ENCODE peak calls at places on chromosomes 3 and 15, in ten cellular contexts. One of them, this sample, is unnamed.

GRCh38 chr3:126474498-126475410 is 937 bp downstream of the ZXDC start:
- DNase-seq in heart left ventricle: peak
- DNase-seq in RWPE1: no peak
- DNase-seq in hepatocyte: peak
- DNase-seq in CD4-positive, alpha-beta T cell: peak
- DNase-seq in brain microvascular endothelial cell: peak
- DNase-seq in fibroblast of the aortic adventitia: peak
- DNase-seq in neural crest cell: peak
- DNase-seq in nephron progenitor cell: peak
- DNase-seq in AG09309: no peak
- DNase-seq in this sample: peak

GRCh38 chr15:83581381-83581780 is 72.5 kb upstream of the ADAMTSL3 start:
- DNase-seq in AG09309: no peak
- DNase-seq in heart left ventricle: no peak
- DNase-seq in brain microvascular endothelial cell: no peak
- DNase-seq in fibroblast of the aortic adventitia: no peak
- DNase-seq in RWPE1: peak
- DNase-seq in neural crest cell: no peak
- DNase-seq in CD4-positive, alpha-beta T cell: no peak
- DNase-seq in hepatocyte: no peak
- DNase-seq in nephron progenitor cell: no peak
- DNase-seq in this sample: no peak

GRCh38 chr15:96716100-96716499 is 385.6 kb downstream of the NR2F2 start:
- DNase-seq in heart left ventricle: no peak
- DNase-seq in AG09309: no peak
- DNase-seq in neural crest cell: no peak
- DNase-seq in brain microvascular endothelial cell: no peak
- DNase-seq in nephron progenitor cell: no peak
- DNase-seq in hepatocyte: no peak
- DNase-seq in RWPE1: no peak
- DNase-seq in fibroblast of the aortic adventitia: no peak
- DNase-seq in CD4-positive, alpha-beta T cell: no peak
- DNase-seq in this sample: no peak

GRCh38 chr3:125357032-125357658 is 18.0 kb downstream of the ZNF148 start:
- DNase-seq in RWPE1: peak
- DNase-seq in CD4-positive, alpha-beta T cell: peak
- DNase-seq in fibroblast of the aortic adventitia: peak
- DNase-seq in brain microvascular endothelial cell: peak
- DNase-seq in hepatocyte: peak
- DNase-seq in nephron progenitor cell: no peak
- DNase-seq in heart left ventricle: peak
- DNase-seq in AG09309: no peak
- DNase-seq in neural crest cell: no peak
- DNase-seq in this sample: peak

GRCh38 chr3:46410669-46411068 is 3.6 kb downstream of the CCRL2 start:
- DNase-seq in brain microvascular endothelial cell: no peak
- DNase-seq in nephron progenitor cell: no peak
- DNase-seq in fibroblast of the aortic adventitia: peak
- DNase-seq in CD4-positive, alpha-beta T cell: no peak
- DNase-seq in RWPE1: no peak
- DNase-seq in neural crest cell: no peak
- DNase-seq in heart left ventricle: no peak
- DNase-seq in AG09309: no peak
- DNase-seq in hepatocyte: no peak
- DNase-seq in this sample: no peak

GRCh38 chr15:58081446-58081845 is 15.9 kb upstream of the ALDH1A2 start:
- DNase-seq in neural crest cell: no peak
- DNase-seq in CD4-positive, alpha-beta T cell: no peak
- DNase-seq in brain microvascular endothelial cell: no peak
- DNase-seq in RWPE1: no peak
- DNase-seq in AG09309: peak
- DNase-seq in heart left ventricle: no peak
- DNase-seq in nephron progenitor cell: no peak
- DNase-seq in hepatocyte: no peak
- DNase-seq in fibroblast of the aortic adventitia: no peak
- DNase-seq in this sample: no peak

GRCh38 chr15:78956937-78957336 is 12.1 kb upstream of the CTSH start:
- DNase-seq in hepatocyte: no peak
- DNase-seq in heart left ventricle: no peak
- DNase-seq in neural crest cell: no peak
- DNase-seq in RWPE1: no peak
- DNase-seq in fibroblast of the aortic adventitia: no peak
- DNase-seq in AG09309: no peak
- DNase-seq in CD4-positive, alpha-beta T cell: no peak
- DNase-seq in brain microvascular endothelial cell: no peak
- DNase-seq in nephron progenitor cell: no peak
- DNase-seq in this sample: no peak

GRCh38 chr15:64949383-64950141 is 37.9 kb downstream of the ANKDD1A start:
- DNase-seq in fibroblast of the aortic adventitia: no peak
- DNase-seq in hepatocyte: no peak
- DNase-seq in RWPE1: no peak
- DNase-seq in brain microvascular endothelial cell: no peak
- DNase-seq in nephron progenitor cell: no peak
- DNase-seq in neural crest cell: no peak
- DNase-seq in CD4-positive, alpha-beta T cell: no peak
- DNase-seq in heart left ventricle: no peak
- DNase-seq in AG09309: no peak
- DNase-seq in this sample: no peak

GRCh38 chr3:47910777-47911440 is 105.3 kb downstream of the MAP4 start:
- DNase-seq in hepatocyte: peak
- DNase-seq in fibroblast of the aortic adventitia: peak
- DNase-seq in AG09309: peak
- DNase-seq in neural crest cell: no peak
- DNase-seq in brain microvascular endothelial cell: peak
- DNase-seq in CD4-positive, alpha-beta T cell: no peak
- DNase-seq in RWPE1: peak
- DNase-seq in nephron progenitor cell: no peak
- DNase-seq in heart left ventricle: no peak
- DNase-seq in this sample: no peak

GRCh38 chr15:43513550-43513949 is 3.9 kb upstream of the MAP1A start:
- DNase-seq in nephron progenitor cell: no peak
- DNase-seq in CD4-positive, alpha-beta T cell: no peak
- DNase-seq in fibroblast of the aortic adventitia: no peak
- DNase-seq in hepatocyte: no peak
- DNase-seq in heart left ventricle: no peak
- DNase-seq in RWPE1: no peak
- DNase-seq in AG09309: no peak
- DNase-seq in brain microvascular endothelial cell: no peak
- DNase-seq in neural crest cell: no peak
- DNase-seq in this sample: no peak

GRCh38 chr3:88984266-88984665 is 123.2 kb upstream of the EPHA3 start:
- DNase-seq in hepatocyte: no peak
- DNase-seq in heart left ventricle: no peak
- DNase-seq in fibroblast of the aortic adventitia: peak
- DNase-seq in CD4-positive, alpha-beta T cell: no peak
- DNase-seq in AG09309: no peak
- DNase-seq in neural crest cell: no peak
- DNase-seq in brain microvascular endothelial cell: peak
- DNase-seq in RWPE1: no peak
- DNase-seq in nephron progenitor cell: no peak
- DNase-seq in this sample: no peak

DNA sequence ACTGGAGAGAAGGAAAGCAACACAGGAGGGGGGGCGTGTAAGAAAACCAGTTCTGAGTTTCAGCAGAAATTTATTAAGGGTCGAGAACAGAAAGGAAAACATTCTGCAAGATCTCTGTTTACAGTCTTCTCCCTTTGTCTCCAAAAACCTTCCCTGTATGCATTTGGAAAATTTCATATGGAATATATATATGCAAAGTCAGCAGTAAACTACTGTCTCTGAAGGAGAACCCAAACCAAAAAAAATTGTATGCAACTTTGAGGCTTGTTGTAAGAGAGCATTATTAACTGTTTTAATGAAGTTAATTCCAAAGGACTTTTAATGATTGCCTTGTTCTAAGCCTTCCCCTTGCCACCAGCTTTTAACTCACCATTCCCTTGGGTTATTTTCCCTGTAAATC is 238.2 kb upstream of the GPR149 start:
- DNase-seq in heart left ventricle: no peak
- DNase-seq in neural crest cell: no peak
- DNase-seq in hepatocyte: no peak
- DNase-seq in RWPE1: no peak
- DNase-seq in brain microvascular endothelial cell: no peak
- DNase-seq in AG09309: no peak
- DNase-seq in CD4-positive, alpha-beta T cell: no peak
- DNase-seq in nephron progenitor cell: no peak
- DNase-seq in fibroblast of the aortic adventitia: no peak
- DNase-seq in this sample: no peak
- TF ChIP-seq CTCF in heart left ventricle: no peak
- TF ChIP-seq CTCF in neural crest cell: no peak
- TF ChIP-seq CTCF in hepatocyte: no peak
- TF ChIP-seq CTCF in RWPE1: no peak
- TF ChIP-seq CTCF in brain microvascular endothelial cell: no peak
- TF ChIP-seq CTCF in AG09309: no peak
- TF ChIP-seq CTCF in CD4-positive, alpha-beta T cell: no peak
- TF ChIP-seq CTCF in nephron progenitor cell: no peak
- TF ChIP-seq CTCF in fibroblast of the aortic adventitia: no peak
- TF ChIP-seq CTCF in this sample: no peak

DNA sequence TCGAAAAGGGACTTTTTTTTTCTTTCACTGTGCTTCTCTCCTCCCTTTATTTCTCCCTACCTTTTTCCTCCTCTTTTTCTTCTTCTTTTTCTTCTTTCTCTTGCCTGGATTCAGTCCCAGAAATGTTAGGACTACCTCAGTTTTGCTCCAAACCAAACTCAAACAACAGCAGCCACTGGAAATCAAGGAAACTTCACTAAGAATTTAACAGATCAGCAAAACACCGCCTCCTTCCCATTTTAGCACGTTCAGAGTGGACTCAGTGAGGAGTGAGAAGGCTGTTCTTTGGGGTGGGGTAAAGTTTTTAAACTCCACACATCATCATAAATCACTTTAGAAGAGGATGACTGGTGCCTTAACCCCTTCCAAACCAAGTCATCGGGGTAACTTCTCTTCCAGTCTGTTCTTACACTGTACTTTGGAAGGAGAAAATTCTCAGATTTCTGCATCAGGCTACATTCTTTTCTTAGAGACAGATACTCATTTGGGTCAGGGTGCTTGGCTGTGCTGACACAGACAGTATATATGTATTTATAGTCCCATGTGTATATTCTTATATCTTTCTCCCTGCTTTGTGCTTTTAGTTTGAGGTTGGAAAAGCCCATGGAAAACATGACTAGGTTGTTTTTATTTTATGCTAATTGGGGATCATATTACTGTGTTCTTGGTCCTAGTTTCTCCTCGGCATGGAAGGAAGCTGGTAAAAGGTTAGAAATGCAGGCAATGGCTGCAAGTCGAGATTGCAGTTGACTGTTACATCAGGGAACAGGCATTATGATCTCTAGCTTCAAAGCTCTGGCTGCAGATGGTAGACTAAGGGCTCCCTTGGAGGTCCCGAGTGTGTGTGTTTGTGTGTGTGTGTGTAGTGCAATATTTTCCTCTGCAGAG is at the start of gene CCDC80:
- DNase-seq in hepatocyte: peak
- DNase-seq in brain microvascular endothelial cell: peak
- DNase-seq in RWPE1: peak
- DNase-seq in fibroblast of the aortic adventitia: peak
- DNase-seq in nephron progenitor cell: no peak
- DNase-seq in neural crest cell: peak
- DNase-seq in AG09309: peak
- DNase-seq in CD4-positive, alpha-beta T cell: no peak
- DNase-seq in heart left ventricle: no peak
- DNase-seq in this sample: no peak
- TF ChIP-seq CTCF in hepatocyte: no peak
- TF ChIP-seq CTCF in brain microvascular endothelial cell: no peak
- TF ChIP-seq CTCF in RWPE1: no peak
- TF ChIP-seq CTCF in fibroblast of the aortic adventitia: no peak
- TF ChIP-seq CTCF in nephron progenitor cell: no peak
- TF ChIP-seq CTCF in neural crest cell: no peak
- TF ChIP-seq CTCF in AG09309: no peak
- TF ChIP-seq CTCF in CD4-positive, alpha-beta T cell: no peak
- TF ChIP-seq CTCF in heart left ventricle: no peak
- TF ChIP-seq CTCF in this sample: no peak

DNA sequence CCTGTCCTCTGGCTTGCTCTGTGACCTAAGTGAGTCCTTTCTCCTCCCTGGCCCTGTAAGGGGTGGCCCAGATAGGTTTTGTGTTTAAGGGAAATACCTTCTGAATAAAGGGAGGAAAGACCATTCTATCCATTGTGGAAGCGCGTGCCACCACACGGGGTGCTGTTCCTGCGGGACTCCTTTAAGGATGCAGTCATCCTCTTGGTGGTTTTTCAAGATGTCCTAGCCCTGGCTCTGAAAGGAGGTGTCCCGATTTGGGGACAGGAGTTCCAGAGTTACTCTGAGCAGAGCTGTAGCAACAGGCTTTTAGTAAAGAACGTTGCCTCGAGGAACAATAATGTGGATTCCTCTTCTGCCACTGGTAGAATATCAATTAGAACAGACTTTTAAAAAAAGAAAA is 9.6 kb downstream of the SLC6A6 start:
- DNase-seq in CD4-positive, alpha-beta T cell: no peak
- DNase-seq in hepatocyte: no peak
- DNase-seq in brain microvascular endothelial cell: no peak
- DNase-seq in nephron progenitor cell: no peak
- DNase-seq in neural crest cell: no peak
- DNase-seq in fibroblast of the aortic adventitia: no peak
- DNase-seq in heart left ventricle: no peak
- DNase-seq in AG09309: no peak
- DNase-seq in RWPE1: no peak
- DNase-seq in this sample: no peak
- TF ChIP-seq CTCF in CD4-positive, alpha-beta T cell: no peak
- TF ChIP-seq CTCF in hepatocyte: peak
- TF ChIP-seq CTCF in brain microvascular endothelial cell: peak
- TF ChIP-seq CTCF in nephron progenitor cell: no peak
- TF ChIP-seq CTCF in neural crest cell: peak
- TF ChIP-seq CTCF in fibroblast of the aortic adventitia: no peak
- TF ChIP-seq CTCF in heart left ventricle: no peak
- TF ChIP-seq CTCF in AG09309: peak
- TF ChIP-seq CTCF in RWPE1: no peak
- TF ChIP-seq CTCF in this sample: no peak

GRCh38 chr3:127551971-127552370 is 38.6 kb downstream of the TPRA1 start:
- DNase-seq in AG09309: no peak
- DNase-seq in nephron progenitor cell: no peak
- DNase-seq in heart left ventricle: no peak
- DNase-seq in CD4-positive, alpha-beta T cell: no peak
- DNase-seq in RWPE1: no peak
- DNase-seq in neural crest cell: no peak
- DNase-seq in hepatocyte: no peak
- DNase-seq in brain microvascular endothelial cell: no peak
- DNase-seq in fibroblast of the aortic adventitia: no peak
- DNase-seq in this sample: no peak

GRCh38 chr3:127547761-127548605 is 42.5 kb downstream of the TPRA1 start:
- DNase-seq in AG09309: peak
- DNase-seq in RWPE1: peak
- DNase-seq in brain microvascular endothelial cell: peak
- DNase-seq in neural crest cell: peak
- DNase-seq in heart left ventricle: peak
- DNase-seq in hepatocyte: peak
- DNase-seq in CD4-positive, alpha-beta T cell: peak
- DNase-seq in fibroblast of the aortic adventitia: peak
- DNase-seq in nephron progenitor cell: peak
- DNase-seq in this sample: peak

GRCh38 chr3:127550758-127551157 is 39.8 kb downstream of the TPRA1 start:
- DNase-seq in AG09309: no peak
- DNase-seq in RWPE1: no peak
- DNase-seq in neural crest cell: no peak
- DNase-seq in CD4-positive, alpha-beta T cell: no peak
- DNase-seq in brain microvascular endothelial cell: no peak
- DNase-seq in hepatocyte: no peak
- DNase-seq in fibroblast of the aortic adventitia: no peak
- DNase-seq in nephron progenitor cell: no peak
- DNase-seq in heart left ventricle: no peak
- DNase-seq in this sample: no peak

GRCh38 chr3:127551178-127551577 is 39.4 kb downstream of the TPRA1 start:
- DNase-seq in neural crest cell: no peak
- DNase-seq in nephron progenitor cell: no peak
- DNase-seq in CD4-positive, alpha-beta T cell: no peak
- DNase-seq in AG09309: no peak
- DNase-seq in brain microvascular endothelial cell: no peak
- DNase-seq in heart left ventricle: no peak
- DNase-seq in hepatocyte: no peak
- DNase-seq in RWPE1: no peak
- DNase-seq in fibroblast of the aortic adventitia: no peak
- DNase-seq in this sample: no peak

GRCh38 chr3:127549826-127550487 is 40.6 kb downstream of the TPRA1 start:
- DNase-seq in fibroblast of the aortic adventitia: no peak
- DNase-seq in nephron progenitor cell: no peak
- DNase-seq in AG09309: no peak
- DNase-seq in hepatocyte: no peak
- DNase-seq in neural crest cell: no peak
- DNase-seq in heart left ventricle: no peak
- DNase-seq in brain microvascular endothelial cell: no peak
- DNase-seq in CD4-positive, alpha-beta T cell: no peak
- DNase-seq in RWPE1: no peak
- DNase-seq in this sample: no peak
- TF ChIP-seq CTCF in fibroblast of the aortic adventitia: no peak
- TF ChIP-seq CTCF in nephron progenitor cell: no peak
- TF ChIP-seq CTCF in AG09309: no peak
- TF ChIP-seq CTCF in hepatocyte: no peak
- TF ChIP-seq CTCF in neural crest cell: no peak
- TF ChIP-seq CTCF in heart left ventricle: no peak
- TF ChIP-seq CTCF in brain microvascular endothelial cell: peak
- TF ChIP-seq CTCF in CD4-positive, alpha-beta T cell: no peak
- TF ChIP-seq CTCF in RWPE1: no peak
- TF ChIP-seq CTCF in this sample: no peak

This sample was measured in transverse colon.